ENCODE peak calls at places on chromosomes 2 and 18, in nine cellular contexts. One of them, this sample, is unnamed.

GRCh38 chr2:238938460-238939055 is 90.7 kb downstream of the TWIST2 start:
- DNase-seq in cerebellum: no peak
- DNase-seq in sigmoid colon: peak
- DNase-seq in activated CD4-positive, alpha-beta T cell treated with anti-CD3 and anti-CD28 coated beads, Interleukin-2, amount 50 U/mL, for 24 hours: no peak
- DNase-seq in T follicular helper cell: no peak
- DNase-seq in HTR-8/SVneo: no peak
- DNase-seq in natural killer cell: no peak
- DNase-seq in B cell: peak
- DNase-seq in cardiac septum: no peak
- DNase-seq in this sample: peak

GRCh38 chr18:32287249-32287648 is 97.4 kb downstream of the MEP1B start:
- DNase-seq in sigmoid colon: no peak
- DNase-seq in cerebellum: no peak
- DNase-seq in B cell: no peak
- DNase-seq in HTR-8/SVneo: no peak
- DNase-seq in activated CD4-positive, alpha-beta T cell treated with anti-CD3 and anti-CD28 coated beads, Interleukin-2, amount 50 U/mL, for 24 hours: no peak
- DNase-seq in natural killer cell: no peak
- DNase-seq in T follicular helper cell: no peak
- DNase-seq in cardiac septum: no peak
- DNase-seq in this sample: no peak

GRCh38 chr2:234454433-234454832 is 42.4 kb downstream of the ARL4C start:
- DNase-seq in cerebellum: no peak
- DNase-seq in natural killer cell: no peak
- DNase-seq in activated CD4-positive, alpha-beta T cell treated with anti-CD3 and anti-CD28 coated beads, Interleukin-2, amount 50 U/mL, for 24 hours: no peak
- DNase-seq in cardiac septum: no peak
- DNase-seq in HTR-8/SVneo: no peak
- DNase-seq in sigmoid colon: no peak
- DNase-seq in B cell: peak
- DNase-seq in T follicular helper cell: no peak
- DNase-seq in this sample: no peak

GRCh38 chr2:171824086-171824485 is 70.0 kb downstream of the SLC25A12 start:
- DNase-seq in cardiac septum: no peak
- DNase-seq in T follicular helper cell: no peak
- DNase-seq in sigmoid colon: no peak
- DNase-seq in activated CD4-positive, alpha-beta T cell treated with anti-CD3 and anti-CD28 coated beads, Interleukin-2, amount 50 U/mL, for 24 hours: no peak
- DNase-seq in cerebellum: no peak
- DNase-seq in natural killer cell: no peak
- DNase-seq in HTR-8/SVneo: no peak
- DNase-seq in B cell: no peak
- DNase-seq in this sample: peak

GRCh38 chr18:9094307-9095226 is 7.9 kb upstream of the NDUFV2 start:
- DNase-seq in cardiac septum: no peak
- DNase-seq in HTR-8/SVneo: no peak
- DNase-seq in B cell: no peak
- DNase-seq in sigmoid colon: no peak
- DNase-seq in T follicular helper cell: no peak
- DNase-seq in natural killer cell: no peak
- DNase-seq in activated CD4-positive, alpha-beta T cell treated with anti-CD3 and anti-CD28 coated beads, Interleukin-2, amount 50 U/mL, for 24 hours: no peak
- DNase-seq in cerebellum: no peak
- DNase-seq in this sample: peak

GRCh38 chr2:111701266-111701665 is 182.7 kb downstream of the ANAPC1 start:
- DNase-seq in activated CD4-positive, alpha-beta T cell treated with anti-CD3 and anti-CD28 coated beads, Interleukin-2, amount 50 U/mL, for 24 hours: no peak
- DNase-seq in HTR-8/SVneo: no peak
- DNase-seq in B cell: no peak
- DNase-seq in cerebellum: no peak
- DNase-seq in sigmoid colon: peak
- DNase-seq in cardiac septum: no peak
- DNase-seq in natural killer cell: no peak
- DNase-seq in T follicular helper cell: no peak
- DNase-seq in this sample: no peak

GRCh38 chr2:109351164-109351756 is 222.3 kb downstream of the SH3RF3 start:
- DNase-seq in cardiac septum: no peak
- DNase-seq in HTR-8/SVneo: no peak
- DNase-seq in natural killer cell: no peak
- DNase-seq in B cell: no peak
- DNase-seq in sigmoid colon: peak
- DNase-seq in activated CD4-positive, alpha-beta T cell treated with anti-CD3 and anti-CD28 coated beads, Interleukin-2, amount 50 U/mL, for 24 hours: no peak
- DNase-seq in cerebellum: no peak
- DNase-seq in T follicular helper cell: no peak
- DNase-seq in this sample: peak

GRCh38 chr2:194619368-194619767 is 1037.7 kb upstream of the SLC39A10 start:
- DNase-seq in sigmoid colon: no peak
- DNase-seq in natural killer cell: no peak
- DNase-seq in activated CD4-positive, alpha-beta T cell treated with anti-CD3 and anti-CD28 coated beads, Interleukin-2, amount 50 U/mL, for 24 hours: no peak
- DNase-seq in cardiac septum: no peak
- DNase-seq in cerebellum: no peak
- DNase-seq in B cell: no peak
- DNase-seq in T follicular helper cell: no peak
- DNase-seq in HTR-8/SVneo: no peak
- DNase-seq in this sample: no peak

GRCh38 chr2:188659656-188660406 is 314.3 kb upstream of the COL3A1 start:
- DNase-seq in activated CD4-positive, alpha-beta T cell treated with anti-CD3 and anti-CD28 coated beads, Interleukin-2, amount 50 U/mL, for 24 hours: no peak
- DNase-seq in natural killer cell: no peak
- DNase-seq in B cell: no peak
- DNase-seq in sigmoid colon: no peak
- DNase-seq in cerebellum: no peak
- DNase-seq in HTR-8/SVneo: peak
- DNase-seq in T follicular helper cell: no peak
- DNase-seq in cardiac septum: no peak
- DNase-seq in this sample: peak

GRCh38 chr18:66734451-66734850 is 130.6 kb upstream of the CDH19 start:
- DNase-seq in natural killer cell: no peak
- DNase-seq in B cell: no peak
- DNase-seq in cerebellum: no peak
- DNase-seq in T follicular helper cell: no peak
- DNase-seq in sigmoid colon: no peak
- DNase-seq in HTR-8/SVneo: no peak
- DNase-seq in cardiac septum: no peak
- DNase-seq in activated CD4-positive, alpha-beta T cell treated with anti-CD3 and anti-CD28 coated beads, Interleukin-2, amount 50 U/mL, for 24 hours: no peak
- DNase-seq in this sample: peak

GRCh38 chr2:10233131-10234012 is 69.3 kb upstream of the HPCAL1 start:
- DNase-seq in T follicular helper cell: no peak
- DNase-seq in B cell: no peak
- DNase-seq in activated CD4-positive, alpha-beta T cell treated with anti-CD3 and anti-CD28 coated beads, Interleukin-2, amount 50 U/mL, for 24 hours: no peak
- DNase-seq in cerebellum: no peak
- DNase-seq in cardiac septum: no peak
- DNase-seq in sigmoid colon: peak
- DNase-seq in natural killer cell: no peak
- DNase-seq in HTR-8/SVneo: no peak
- DNase-seq in this sample: no peak